ENCODE peak calls at places on chromosome 12, in seven cellular contexts. P is SIG-M5, A is PC-3, K is upper lobe of right lung, Q is hippocampal formation, F is ELR, B is GM12865. Y is an unnamed sample.

GRCh38 chr12:108918206-108918605 is 38.3 kb downstream of the DAO start:
- DNase-seq in K (no peak), P (no peak), F (no peak), Q (no peak), A (no peak), B (no peak), Y (no peak)

GRCh38 chr12:128796439-128797118 is 27.2 kb downstream of the SLC15A4 start:
- DNase-seq in P (no peak), A (no peak), B (peak), F (no peak), K (peak), Q (no peak), Y (no peak)

GRCh38 chr12:109308534-109309440 is at the start of gene FOXN4:
- DNase-seq in A (no peak), P (no peak), B (no peak), F (no peak), Q (no peak), K (no peak), Y (no peak)

GRCh38 chr12:57470286-57470969 is 9.2 kb downstream of the ARHGAP9 start:
- DNase-seq in A (no peak), F (no peak), P (no peak), K (no peak), B (no peak), Q (no peak), Y (no peak)

GRCh38 chr12:11812558-11813421 is 163.3 kb downstream of the ETV6 start:
- DNase-seq in K (no peak), A (no peak), B (peak), F (no peak), P (no peak), Q (peak), Y (peak)

GRCh38 chr12:12716151-12716844 is 870 bp upstream of the CDKN1B start:
- DNase-seq in B (no peak), Q (peak), A (peak), F (peak), P (no peak), K (no peak), Y (peak)

GRCh38 chr12:94405378-94406116 is 54.1 kb downstream of the CEP83 start:
- DNase-seq in P (no peak), Q (no peak), B (peak), A (no peak), F (no peak), K (no peak), Y (no peak)

GRCh38 chr12:101372431-101372830 is 35.1 kb downstream of the ARL1 start:
- DNase-seq in A (no peak), P (no peak), Q (no peak), F (no peak), B (no peak), K (no peak), Y (no peak)

GRCh38 chr12:54431911-54432814 is 13.1 kb upstream of the ITGA5 start:
- DNase-seq in A (peak), K (no peak), Q (no peak), B (no peak), P (no peak), F (peak), Y (peak)

Y was measured in HT1080.